ENCODE peak calls at places on chromosomes 4 and X, in eight cellular contexts. C is HS-5, O is NB4, S is retina, J is mesothelial cell of epicardium, A is skeletal muscle cell, Q is Ammon's horn, R is neuronal stem cell. N is an unnamed sample.

GRCh38 chr4:182880387-182881356 is 36.5 kb downstream of the DCTD start:
- DNase-seq in C (no peak), O (no peak), S (peak; percentile 76), J (no peak), A (no peak), Q (peak; percentile 30), R (no peak), N (no peak)

GRCh38 chrX:75181721-75182120 is 25.6 kb upstream of the ABCB7 start:
- DNase-seq in C (no peak), O (no peak), S (no peak), J (no peak), A (no peak), Q (no peak), R (no peak), N (no peak)

GRCh38 chr4:181272427-181272826 is 970.8 kb upstream of the TENM3 start:
- DNase-seq in C (no peak), O (no peak), S (no peak), J (no peak), A (no peak), Q (no peak), R (no peak), N (no peak)

GRCh38 chrX:73850124-73851013 is 287.4 kb downstream of the CHIC1 start:
- DNase-seq in C (no peak), O (peak; percentile 28), S (peak; percentile 12), J (no peak), A (no peak), Q (no peak), R (no peak), N (no peak)

GRCh38 chr4:155954118-155954503 is 445 bp upstream of the CTSO start:
- DNase-seq in C (no peak), O (no peak), S (no peak), J (no peak), A (no peak), Q (no peak), R (no peak), N (no peak)

GRCh38 chrX:421646-422325 is 35.1 kb upstream of the PPP2R3B start:
- DNase-seq in C (no peak), O (no peak), S (no peak), J (no peak), A (no peak), Q (no peak), R (no peak), N (no peak)

GRCh38 chr4:22668301-22668700 is 24.4 kb upstream of the GBA3 start:
- DNase-seq in C (peak; percentile 5), O (no peak), S (no peak), J (no peak), A (peak; percentile 16), Q (no peak), R (no peak), N (no peak)

GRCh38 chr4:77681792-77682191 is 76.2 kb downstream of the CXCL13 start:
- DNase-seq in C (no peak), O (no peak), S (no peak), J (no peak), A (no peak), Q (no peak), R (no peak), N (no peak)

GRCh38 chrX:75301060-75301459 is 27.2 kb downstream of the UPRT start:
- DNase-seq in C (no peak), O (no peak), S (no peak), J (no peak), A (no peak), Q (no peak), R (no peak), N (no peak)

GRCh38 chrX:101429934-101430333 is 21.9 kb downstream of the HNRNPH2 start:
- DNase-seq in C (no peak), O (no peak), S (no peak), J (no peak), A (peak; percentile 40), Q (no peak), R (no peak), N (no peak)